ENCODE peak calls at places on chromosomes 12 and 14, in seven cellular contexts. N, I, T, Y, V, L and J are unnamed samples.

GRCh38 chr12:1809606-1810140 is 10.7 kb upstream of the LRTM2 start:
- DNase-seq in I (no peak), T (no peak), V (no peak), L (no peak), N (no peak), Y (peak), J (no peak)

GRCh38 chr14:72451081-72451972 is 442.6 kb downstream of the DPF3 start:
- DNase-seq in L (no peak), T (no peak), Y (no peak), N (no peak), I (no peak), V (peak), J (no peak)

GRCh38 chr14:91554535-91555332 is 44.6 kb upstream of the PPP4R3A start:
- DNase-seq in V (peak), T (no peak), L (no peak), N (peak), I (no peak), Y (no peak), J (no peak)

GRCh38 chr14:53432378-53432802 is 279.3 kb upstream of the DDHD1 start:
- DNase-seq in V (no peak), Y (peak), L (no peak), T (no peak), N (peak), I (peak), J (no peak)

GRCh38 chr12:44372259-44372658 is 503.9 kb downstream of the NELL2 start:
- DNase-seq in L (no peak), T (no peak), Y (no peak), N (no peak), I (no peak), V (no peak), J (no peak)

GRCh38 chr12:114447274-114447716 is 41.4 kb upstream of the TBX5 start:
- DNase-seq in I (no peak), N (peak), T (no peak), V (no peak), L (no peak), Y (no peak), J (no peak)

GRCh38 chr14:45249847-45250575 is 3.0 kb downstream of the MIS18BP1 start:
- DNase-seq in Y (no peak), L (no peak), V (no peak), T (no peak), N (no peak), I (peak), J (no peak)

GRCh38 chr12:19031032-19031431 is 98.5 kb upstream of the PLEKHA5 start:
- DNase-seq in N (no peak), L (no peak), T (no peak), I (peak), V (no peak), Y (no peak), J (no peak)

GRCh38 chr12:120833849-120834248 is 70.3 kb downstream of the SPPL3 start:
- DNase-seq in V (no peak), I (no peak), T (no peak), N (no peak), L (no peak), Y (no peak), J (no peak)

GRCh38 chr14:106436310-106436905 is 910.0 kb downstream of the TMEM121 start:
- DNase-seq in L (no peak), Y (peak), T (no peak), N (peak), I (no peak), V (peak), J (no peak)

GRCh38 chr12:95674631-95675030 is 115.9 kb downstream of the NTN4 start:
- DNase-seq in L (no peak), Y (no peak), N (no peak), V (no peak), T (no peak), I (peak), J (no peak)

GRCh38 chr14:37196604-37197420 is 925 bp upstream of the MIPOL1 start:
- DNase-seq in L (no peak), T (no peak), I (no peak), Y (no peak), N (no peak), V (no peak), J (no peak)

GRCh38 chr14:32507029-32507984 is 178.2 kb downstream of the AKAP6 start:
- DNase-seq in T (no peak), V (no peak), L (no peak), Y (no peak), I (peak), N (no peak), J (no peak)

GRCh38 chr12:21248679-21249078 is 86.0 kb downstream of the SLCO1A2 start:
- DNase-seq in L (no peak), V (no peak), N (no peak), Y (no peak), T (no peak), I (peak), J (no peak)

GRCh38 chr12:32048791-32049190 is 57.9 kb upstream of the BICD1 start:
- DNase-seq in L (no peak), Y (no peak), N (no peak), I (no peak), V (no peak), T (no peak), J (no peak)

GRCh38 chr14:102633906-102634595 is 41.6 kb downstream of the RCOR1 start:
- DNase-seq in Y (no peak), T (no peak), L (no peak), I (no peak), N (no peak), V (no peak), J (no peak)

GRCh38 chr12:47281667-47282171 is 202.0 kb upstream of the AMIGO2 start:
- DNase-seq in V (no peak), L (no peak), Y (peak), N (no peak), T (no peak), I (peak), J (no peak)

GRCh38 chr12:43835264-43835655 is 621 bp upstream of the TMEM117 start:
- DNase-seq in T (no peak), V (no peak), Y (no peak), L (no peak), I (peak), N (no peak), J (no peak)

GRCh38 chr12:12353276-12353675 is 3.2 kb upstream of the MANSC1 start:
- DNase-seq in L (no peak), V (no peak), N (no peak), I (no peak), Y (no peak), T (no peak), J (no peak)

GRCh38 chr14:32576088-32576795 is 247.1 kb downstream of the AKAP6 start:
- DNase-seq in I (peak), L (no peak), T (no peak), N (peak), V (peak), Y (peak), J (no peak)

GRCh38 chr12:98369601-98370000 is 145.8 kb upstream of the TMPO start:
- DNase-seq in N (no peak), I (peak), Y (no peak), V (no peak), L (no peak), T (no peak), J (no peak)

GRCh38 chr14:73887116-73887490 is 444 bp downstream of the ZNF410 start:
- DNase-seq in L (peak), V (no peak), Y (no peak), T (no peak), N (no peak), I (no peak), J (no peak)

GRCh38 chr12:118459110-118459509 is 82.8 kb downstream of the SUDS3 start:
- DNase-seq in L (no peak), I (no peak), Y (no peak), T (no peak), N (no peak), V (no peak), J (no peak)

GRCh38 chr12:105874121-105874520 is 264.6 kb downstream of the NUAK1 start:
- DNase-seq in L (no peak), N (no peak), T (no peak), V (no peak), I (no peak), Y (no peak), J (no peak)

GRCh38 chr12:3491938-3492867 is 1.2 kb downstream of the PRMT8 start:
- DNase-seq in N (peak), L (no peak), Y (peak), V (peak), T (peak), I (peak), J (no peak)

GRCh38 chr14:89205137-89205740 is 211.8 kb downstream of the FOXN3 start:
- DNase-seq in N (no peak), I (no peak), T (no peak), L (no peak), V (no peak), Y (no peak), J (no peak)

GRCh38 chr14:20632831-20633771 is 8.4 kb downstream of the OR6S1 start:
- DNase-seq in L (no peak), V (peak), T (no peak), I (peak), Y (peak), N (peak), J (no peak)

GRCh38 chr14:37124617-37125016 is 47.8 kb downstream of the SLC25A21 start:
- DNase-seq in L (no peak), Y (no peak), T (no peak), I (no peak), N (peak), V (no peak), J (no peak)

GRCh38 chr12:92961949-92962348 is 32.9 kb upstream of the EEA1 start:
- DNase-seq in Y (no peak), I (no peak), L (no peak), N (peak), V (no peak), T (no peak), J (no peak)

GRCh38 chr14:77615231-77616132 is 955 bp downstream of the SPTLC2 start:
- DNase-seq in V (peak), I (no peak), L (no peak), T (no peak), N (no peak), Y (no peak), J (no peak)

GRCh38 chr12:19978193-19978592 is 390.1 kb upstream of the PDE3A start:
- DNase-seq in Y (no peak), L (no peak), T (no peak), N (no peak), V (no peak), I (peak), J (no peak)

GRCh38 chr14:23951590-23952143 is 1.9 kb upstream of the DHRS4 start:
- DNase-seq in I (no peak), N (peak), T (no peak), V (no peak), L (no peak), Y (no peak), J (no peak)

GRCh38 chr12:72632286-72632685 is 360.1 kb downstream of the TRHDE start:
- DNase-seq in T (no peak), I (no peak), L (no peak), V (no peak), Y (no peak), N (no peak), J (no peak)

DNA sequence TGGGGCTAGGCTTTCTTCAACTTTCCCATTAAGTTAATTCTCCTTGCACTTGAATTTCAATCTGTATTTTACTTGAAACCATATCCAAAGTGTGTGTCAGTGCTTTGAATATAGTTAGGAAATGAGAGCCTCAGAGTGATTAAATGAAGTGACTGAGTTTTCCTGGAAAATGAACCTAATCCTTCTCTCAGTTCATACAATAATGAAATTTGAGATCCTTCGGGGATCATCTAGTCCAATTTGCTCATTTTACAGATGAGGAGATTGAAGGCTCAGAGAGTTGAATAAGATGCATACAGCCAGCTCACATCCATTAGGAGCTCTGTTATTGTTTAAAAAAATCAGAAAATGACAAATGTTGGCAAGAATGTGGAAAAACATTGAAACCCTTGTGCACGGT is 18.3 kb upstream of the TBC1D30 start:
- DNase-seq in V (no peak), Y (no peak), I (no peak), L (no peak), T (no peak), N (no peak), J (no peak)
- TF ChIP-seq CTCF in V (no peak), Y (no peak), I (no peak), L (no peak), T (no peak), N (no peak), J (no peak)

GRCh38 chr14:104726600-104727451 is 2.8 kb downstream of the ADSS1 start:
- DNase-seq in I (no peak), V (no peak), T (no peak), Y (no peak), N (peak), L (no peak), J (no peak)
- TF ChIP-seq CTCF in I (peak), V (no peak), T (no peak), Y (no peak), N (peak), L (no peak), J (no peak)

GRCh38 chr14:74980746-74981661 is 21.7 kb upstream of the EIF2B2 start:
- DNase-seq in I (peak), T (peak), V (no peak), L (no peak), Y (no peak), N (peak), J (no peak)
- TF ChIP-seq CTCF in I (no peak), T (no peak), V (no peak), L (no peak), Y (no peak), N (peak), J (no peak)

GRCh38 chr14:50342211-50343080 is 30.3 kb downstream of the DMAC2L start:
- DNase-seq in Y (peak), L (no peak), V (peak), I (peak), N (peak), T (no peak), J (peak)
- TF ChIP-seq CTCF in Y (peak), L (no peak), V (no peak), I (peak), N (peak), T (peak), J (peak)

GRCh38 chr12:94601972-94602517 is 48.3 kb downstream of the TMCC3 start:
- DNase-seq in V (no peak), N (no peak), I (no peak), Y (no peak), T (no peak), L (no peak), J (no peak)

GRCh38 chr12:94599189-94599588 is 51.2 kb downstream of the TMCC3 start:
- DNase-seq in Y (no peak), L (no peak), N (no peak), V (no peak), I (no peak), T (no peak), J (no peak)

GRCh38 chr12:94604299-94604698 is 46.1 kb downstream of the TMCC3 start:
- DNase-seq in T (no peak), L (no peak), I (no peak), N (no peak), Y (no peak), V (no peak), J (no peak)

DNA sequence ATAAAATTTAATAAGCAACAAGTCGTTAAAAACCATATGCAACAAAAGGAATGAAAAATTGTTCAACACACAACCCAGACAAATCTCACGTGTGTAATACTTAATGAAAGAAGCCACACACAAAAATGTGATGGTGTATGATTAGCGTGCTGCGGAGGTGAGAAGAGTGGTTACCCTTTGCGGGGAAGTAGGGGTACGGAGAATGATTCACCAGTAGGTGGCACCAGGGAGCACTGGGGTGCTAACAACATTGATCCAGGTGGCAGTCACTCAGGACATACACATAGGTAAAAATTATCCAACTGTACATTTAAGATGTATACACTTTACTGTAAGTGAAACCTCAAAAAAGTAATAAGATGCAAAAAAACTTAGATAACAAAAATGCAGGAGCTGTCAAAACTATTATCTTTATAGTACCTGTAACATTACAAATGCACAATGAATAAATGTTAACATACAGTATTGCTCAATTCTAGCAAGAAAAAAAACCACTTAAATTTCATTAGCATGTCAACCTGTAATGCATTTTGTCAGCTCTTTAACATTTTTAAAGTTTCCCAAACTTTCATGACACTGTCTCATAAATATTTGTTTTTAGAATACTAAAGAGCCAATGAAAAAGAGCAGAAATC is 46.8 kb downstream of the TMCC3 start:
- DNase-seq in V (peak), L (peak), T (no peak), Y (peak), I (peak), N (peak), J (no peak)
- TF ChIP-seq CTCF in V (peak), L (no peak), T (peak), Y (peak), I (peak), N (peak), J (peak)

GRCh38 chr12:49375406-49375805 is 8.1 kb downstream of the SPATS2 start:
- DNase-seq in N (peak), I (no peak), V (no peak), T (no peak), L (no peak), Y (no peak), J (no peak)

DNA sequence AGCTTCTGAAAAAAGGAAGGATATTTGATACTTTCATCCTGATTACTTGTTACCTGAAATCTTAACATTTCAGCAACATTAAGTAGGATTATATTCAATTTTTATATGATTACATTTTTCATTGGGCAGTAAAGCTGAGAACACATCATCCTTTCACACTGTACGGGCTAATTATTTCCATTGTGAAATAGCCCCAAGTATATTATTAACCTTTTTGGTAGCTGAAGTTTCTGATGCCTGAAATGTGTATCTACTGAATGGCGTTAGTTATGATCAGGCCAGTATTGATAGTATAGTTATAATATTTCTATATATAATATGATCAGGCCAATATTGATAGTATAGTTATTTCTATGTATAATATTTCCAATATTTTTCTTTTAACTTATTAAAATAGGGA is 10.1 kb downstream of the SPATS2 start:
- DNase-seq in T (no peak), I (no peak), L (no peak), V (no peak), Y (no peak), N (no peak), J (no peak)
- TF ChIP-seq CTCF in T (no peak), I (no peak), L (no peak), V (no peak), Y (no peak), N (no peak), J (no peak)

DNA sequence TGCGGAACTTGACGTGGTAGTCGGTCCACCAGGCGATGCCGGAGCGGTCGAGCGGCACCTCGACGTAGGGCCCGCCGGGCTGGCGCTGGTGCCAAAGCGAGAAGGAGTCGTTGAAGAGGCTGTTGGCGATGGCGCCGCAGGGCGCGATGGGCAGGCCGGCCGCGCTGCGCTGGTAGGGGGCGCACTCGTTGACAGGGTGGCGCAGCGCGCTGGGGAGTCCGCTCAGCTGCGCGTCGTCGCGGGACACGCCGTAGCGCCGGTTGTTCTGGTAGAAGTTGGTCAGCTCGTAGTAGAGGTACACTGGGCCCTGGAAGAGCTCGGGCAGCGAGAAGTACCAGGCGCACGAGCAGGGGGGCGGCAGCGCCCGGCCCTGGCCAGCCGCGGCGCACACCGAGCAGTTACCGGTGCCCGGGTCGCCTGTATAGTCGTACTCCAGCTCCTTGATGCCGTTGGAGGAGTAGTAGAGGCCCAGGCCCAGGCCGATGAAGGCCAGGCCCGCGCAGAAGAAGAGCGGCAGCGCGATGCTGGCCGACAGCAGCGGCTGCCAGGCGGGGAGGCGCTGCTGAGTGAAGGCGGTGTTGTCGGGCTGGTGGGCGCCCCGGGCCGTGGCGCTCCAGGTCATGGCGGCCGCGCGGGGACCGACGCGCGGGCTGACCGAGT is 482 bp downstream of the TMEM30B start:
- DNase-seq in N (peak), I (peak), V (peak), Y (no peak), T (peak), L (no peak), J (no peak)
- TF ChIP-seq CTCF in N (peak), I (peak), V (peak), Y (no peak), T (peak), L (no peak), J (no peak)

DNA sequence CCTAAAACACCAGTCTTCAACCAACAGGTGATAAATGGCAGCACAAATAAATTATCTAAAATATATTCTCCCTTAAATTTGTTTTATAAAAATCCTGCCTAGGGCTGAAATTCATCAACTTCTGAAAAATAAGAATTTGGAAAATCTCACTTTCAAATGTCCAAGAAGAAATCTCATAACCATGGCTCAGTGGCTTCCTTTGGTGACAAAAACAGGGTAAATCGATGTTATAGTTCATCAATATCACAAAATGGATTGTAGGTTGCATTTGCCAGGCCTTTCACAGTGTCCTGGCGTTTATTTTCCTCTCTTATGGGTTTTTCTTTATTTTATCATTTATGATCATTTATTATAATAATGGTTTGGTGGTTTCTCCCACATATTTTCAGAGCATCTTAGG is 103.0 kb downstream of the PTGER2 start:
- DNase-seq in Y (no peak), T (no peak), V (no peak), I (no peak), L (no peak), N (no peak), J (no peak)
- TF ChIP-seq CTCF in Y (no peak), T (no peak), V (no peak), I (no peak), L (no peak), N (no peak), J (no peak)

GRCh38 chr12:132329036-132329738 is at the start of gene GALNT9:
- DNase-seq in Y (peak), I (peak), T (no peak), V (no peak), L (no peak), N (peak), J (no peak)
- TF ChIP-seq CTCF in Y (no peak), I (no peak), T (no peak), V (no peak), L (no peak), N (peak), J (no peak)